ENCODE peak calls at places on chromosomes 1 and 21, in seven cellular contexts. T is GM04504, C is foreskin melanocyte, S is GM23248, G is adipocyte, N is GM13977, Q is upper lobe of left lung. J is an unnamed sample.

GRCh38 chr1:21779613-21780521 is 3.1 kb downstream of the USP48 start:
- DNase-seq in T (no peak), S (no peak), G (no peak), C (no peak), N (peak), Q (no peak), J (peak)

GRCh38 chr1:11134352-11135266 is 34.9 kb upstream of the EXOSC10 start:
- DNase-seq in N (no peak), C (peak), G (peak), S (peak), Q (no peak), T (peak), J (no peak)

GRCh38 chr1:28160677-28161328 is 15.7 kb downstream of the PTAFR start:
- DNase-seq in G (peak), T (peak), C (no peak), S (peak), N (no peak), Q (no peak), J (no peak)

GRCh38 chr1:92374211-92374610 is 75.4 kb downstream of the RPAP2 start:
- DNase-seq in G (no peak), C (peak), T (no peak), S (no peak), Q (no peak), N (no peak), J (no peak)

GRCh38 chr1:48572632-48573258 is 100.7 kb upstream of the SPATA6 start:
- DNase-seq in T (peak), N (peak), S (peak), Q (no peak), G (peak), C (peak), J (peak)

GRCh38 chr1:81695741-81696140 is 105.0 kb upstream of the ADGRL2 start:
- DNase-seq in Q (no peak), T (peak), N (no peak), C (peak), S (peak), G (peak), J (no peak)

GRCh38 chr21:38869196-38869595 is 63.5 kb downstream of the ETS2 start:
- DNase-seq in G (no peak), S (no peak), N (no peak), T (no peak), Q (no peak), C (no peak), J (no peak)

GRCh38 chr1:224504642-224505041 is 70.0 kb upstream of the WDR26 start:
- DNase-seq in S (no peak), Q (no peak), N (no peak), G (no peak), C (no peak), T (no peak), J (no peak)

GRCh38 chr1:94646151-94646643 is 104.6 kb upstream of the F3 start:
- DNase-seq in T (peak), C (peak), Q (no peak), S (peak), G (no peak), N (no peak), J (no peak)

GRCh38 chr1:220189750-220190347 is 82.4 kb downstream of the RAB3GAP2 start:
- DNase-seq in Q (no peak), C (peak), G (peak), N (peak), T (no peak), S (peak), J (no peak)

GRCh38 chr21:34276711-34277425 is 86.9 kb upstream of the KCNE2 start:
- DNase-seq in Q (no peak), S (peak), N (peak), T (no peak), C (peak), G (peak), J (no peak)

GRCh38 chr1:222786107-222786506 is 28.7 kb upstream of the DISP1 start:
- DNase-seq in C (no peak), N (no peak), T (no peak), G (no peak), S (no peak), Q (no peak), J (no peak)

GRCh38 chr1:57079454-57080157 is 113.8 kb upstream of the C8B start:
- DNase-seq in S (no peak), C (no peak), N (no peak), G (no peak), Q (no peak), T (no peak), J (peak)

GRCh38 chr21:31363720-31364119 is 19.7 kb upstream of the TIAM1 start:
- DNase-seq in C (no peak), Q (no peak), G (no peak), S (no peak), N (no peak), T (no peak), J (no peak)

GRCh38 chr21:31670065-31670464 is 10.6 kb downstream of the SOD1 start:
- DNase-seq in T (no peak), S (no peak), C (no peak), Q (no peak), N (no peak), G (peak), J (no peak)

GRCh38 chr1:64505232-64505943 is 35.5 kb downstream of the CACHD1 start:
- DNase-seq in S (no peak), N (peak), Q (peak), C (no peak), G (no peak), T (no peak), J (peak)